ENCODE peak calls at places on chromosomes 4 and X, in ten cellular contexts. One of them, this sample, is unnamed.

GRCh38 chr4:68326146-68326545 is 23.7 kb downstream of the YTHDC1 start:
- DNase-seq in NCI-H187: no peak
- DNase-seq in neural progenitor cell: no peak
- DNase-seq in SK-N-SH: peak; percentile 32
- DNase-seq in kidney glomerular epithelial cell: no peak
- DNase-seq in GM20000: no peak
- DNase-seq in lower lobe of right lung: no peak
- DNase-seq in activated naive CD4-positive, alpha-beta T cell treated with Interleukin-2 at 50 U/mL for 16 hours: no peak
- DNase-seq in activated gamma-delta T cell treated with Interleukin-2 at 50 U/mL for 16 hours: no peak
- DNase-seq in ovary: no peak
- DNase-seq in this sample: no peak

GRCh38 chr4:141473952-141474351 is 162.4 kb upstream of the IL15 start:
- DNase-seq in SK-N-SH: no peak
- DNase-seq in ovary: no peak
- DNase-seq in NCI-H187: no peak
- DNase-seq in GM20000: no peak
- DNase-seq in neural progenitor cell: no peak
- DNase-seq in lower lobe of right lung: no peak
- DNase-seq in kidney glomerular epithelial cell: no peak
- DNase-seq in activated gamma-delta T cell treated with Interleukin-2 at 50 U/mL for 16 hours: no peak
- DNase-seq in activated naive CD4-positive, alpha-beta T cell treated with Interleukin-2 at 50 U/mL for 16 hours: no peak
- DNase-seq in this sample: no peak

GRCh38 chrX:78476701-78477100 is 149.3 kb upstream of the CYSLTR1 start:
- DNase-seq in neural progenitor cell: no peak
- DNase-seq in activated gamma-delta T cell treated with Interleukin-2 at 50 U/mL for 16 hours: no peak
- DNase-seq in GM20000: no peak
- DNase-seq in lower lobe of right lung: no peak
- DNase-seq in ovary: no peak
- DNase-seq in NCI-H187: no peak
- DNase-seq in activated naive CD4-positive, alpha-beta T cell treated with Interleukin-2 at 50 U/mL for 16 hours: no peak
- DNase-seq in kidney glomerular epithelial cell: no peak
- DNase-seq in SK-N-SH: no peak
- DNase-seq in this sample: no peak

GRCh38 chrX:19571708-19572107 is 56.4 kb upstream of the MAP3K15 start:
- DNase-seq in ovary: no peak
- DNase-seq in activated gamma-delta T cell treated with Interleukin-2 at 50 U/mL for 16 hours: no peak
- DNase-seq in neural progenitor cell: no peak
- DNase-seq in kidney glomerular epithelial cell: no peak
- DNase-seq in GM20000: no peak
- DNase-seq in NCI-H187: no peak
- DNase-seq in activated naive CD4-positive, alpha-beta T cell treated with Interleukin-2 at 50 U/mL for 16 hours: peak; percentile 30
- DNase-seq in SK-N-SH: no peak
- DNase-seq in lower lobe of right lung: no peak
- DNase-seq in this sample: no peak

GRCh38 chr4:110091426-110091825 is 107.0 kb downstream of the ELOVL6 start:
- DNase-seq in GM20000: no peak
- DNase-seq in SK-N-SH: no peak
- DNase-seq in ovary: no peak
- DNase-seq in NCI-H187: no peak
- DNase-seq in activated gamma-delta T cell treated with Interleukin-2 at 50 U/mL for 16 hours: no peak
- DNase-seq in neural progenitor cell: no peak
- DNase-seq in lower lobe of right lung: no peak
- DNase-seq in activated naive CD4-positive, alpha-beta T cell treated with Interleukin-2 at 50 U/mL for 16 hours: no peak
- DNase-seq in kidney glomerular epithelial cell: peak; percentile 73
- DNase-seq in this sample: no peak

GRCh38 chr4:101853691-101854090 is 63.2 kb downstream of the BANK1 start:
- DNase-seq in lower lobe of right lung: no peak
- DNase-seq in SK-N-SH: no peak
- DNase-seq in activated naive CD4-positive, alpha-beta T cell treated with Interleukin-2 at 50 U/mL for 16 hours: no peak
- DNase-seq in GM20000: no peak
- DNase-seq in ovary: no peak
- DNase-seq in neural progenitor cell: no peak
- DNase-seq in NCI-H187: no peak
- DNase-seq in activated gamma-delta T cell treated with Interleukin-2 at 50 U/mL for 16 hours: no peak
- DNase-seq in kidney glomerular epithelial cell: no peak
- DNase-seq in this sample: no peak

GRCh38 chr4:57053508-57053907 is 56.7 kb downstream of the IGFBP7 start:
- DNase-seq in activated naive CD4-positive, alpha-beta T cell treated with Interleukin-2 at 50 U/mL for 16 hours: no peak
- DNase-seq in GM20000: no peak
- DNase-seq in SK-N-SH: no peak
- DNase-seq in activated gamma-delta T cell treated with Interleukin-2 at 50 U/mL for 16 hours: no peak
- DNase-seq in neural progenitor cell: no peak
- DNase-seq in kidney glomerular epithelial cell: peak; percentile 95
- DNase-seq in NCI-H187: no peak
- DNase-seq in lower lobe of right lung: no peak
- DNase-seq in ovary: no peak
- DNase-seq in this sample: no peak

GRCh38 chr4:67931256-67931655 is 32.0 kb downstream of the TMPRSS11A start:
- DNase-seq in ovary: no peak
- DNase-seq in SK-N-SH: no peak
- DNase-seq in kidney glomerular epithelial cell: no peak
- DNase-seq in activated naive CD4-positive, alpha-beta T cell treated with Interleukin-2 at 50 U/mL for 16 hours: no peak
- DNase-seq in activated gamma-delta T cell treated with Interleukin-2 at 50 U/mL for 16 hours: no peak
- DNase-seq in neural progenitor cell: no peak
- DNase-seq in lower lobe of right lung: no peak
- DNase-seq in NCI-H187: no peak
- DNase-seq in GM20000: no peak
- DNase-seq in this sample: no peak

GRCh38 chrX:63664741-63665140 is 120.3 kb downstream of the ARHGEF9 start:
- DNase-seq in SK-N-SH: no peak
- DNase-seq in GM20000: no peak
- DNase-seq in activated naive CD4-positive, alpha-beta T cell treated with Interleukin-2 at 50 U/mL for 16 hours: no peak
- DNase-seq in neural progenitor cell: no peak
- DNase-seq in activated gamma-delta T cell treated with Interleukin-2 at 50 U/mL for 16 hours: no peak
- DNase-seq in kidney glomerular epithelial cell: no peak
- DNase-seq in lower lobe of right lung: no peak
- DNase-seq in NCI-H187: no peak
- DNase-seq in ovary: no peak
- DNase-seq in this sample: no peak

GRCh38 chrX:154727418-154728323 is 23.2 kb downstream of the GAB3 start:
- DNase-seq in kidney glomerular epithelial cell: peak; percentile 28
- DNase-seq in neural progenitor cell: no peak
- DNase-seq in ovary: peak; percentile 68
- DNase-seq in activated gamma-delta T cell treated with Interleukin-2 at 50 U/mL for 16 hours: no peak
- DNase-seq in GM20000: no peak
- DNase-seq in activated naive CD4-positive, alpha-beta T cell treated with Interleukin-2 at 50 U/mL for 16 hours: no peak
- DNase-seq in NCI-H187: no peak
- DNase-seq in lower lobe of right lung: peak; percentile 51
- DNase-seq in SK-N-SH: no peak
- DNase-seq in this sample: no peak

GRCh38 chrX:118644378-118644777 is 83.0 kb upstream of the IL13RA1 start:
- DNase-seq in NCI-H187: no peak
- DNase-seq in lower lobe of right lung: no peak
- DNase-seq in neural progenitor cell: no peak
- DNase-seq in SK-N-SH: peak; percentile 9
- DNase-seq in activated naive CD4-positive, alpha-beta T cell treated with Interleukin-2 at 50 U/mL for 16 hours: no peak
- DNase-seq in kidney glomerular epithelial cell: peak; percentile 1
- DNase-seq in GM20000: peak; percentile 1
- DNase-seq in activated gamma-delta T cell treated with Interleukin-2 at 50 U/mL for 16 hours: no peak
- DNase-seq in ovary: no peak
- DNase-seq in this sample: peak; percentile 4

GRCh38 chrX:38060331-38060878 is 54.1 kb downstream of the SYTL5 start:
- DNase-seq in kidney glomerular epithelial cell: peak; percentile 11
- DNase-seq in lower lobe of right lung: no peak
- DNase-seq in activated gamma-delta T cell treated with Interleukin-2 at 50 U/mL for 16 hours: no peak
- DNase-seq in GM20000: no peak
- DNase-seq in ovary: no peak
- DNase-seq in NCI-H187: no peak
- DNase-seq in neural progenitor cell: no peak
- DNase-seq in SK-N-SH: no peak
- DNase-seq in activated naive CD4-positive, alpha-beta T cell treated with Interleukin-2 at 50 U/mL for 16 hours: no peak
- DNase-seq in this sample: no peak

GRCh38 chr4:128517096-128517738 is 229.6 kb upstream of the PGRMC2 start:
- DNase-seq in SK-N-SH: no peak
- DNase-seq in neural progenitor cell: no peak
- DNase-seq in lower lobe of right lung: no peak
- DNase-seq in activated gamma-delta T cell treated with Interleukin-2 at 50 U/mL for 16 hours: no peak
- DNase-seq in activated naive CD4-positive, alpha-beta T cell treated with Interleukin-2 at 50 U/mL for 16 hours: no peak
- DNase-seq in GM20000: no peak
- DNase-seq in kidney glomerular epithelial cell: no peak
- DNase-seq in NCI-H187: no peak
- DNase-seq in ovary: no peak
- DNase-seq in this sample: no peak

GRCh38 chrX:71941145-71941544 is 30.5 kb downstream of the NHSL2 start:
- DNase-seq in lower lobe of right lung: no peak
- DNase-seq in ovary: no peak
- DNase-seq in neural progenitor cell: no peak
- DNase-seq in SK-N-SH: no peak
- DNase-seq in activated gamma-delta T cell treated with Interleukin-2 at 50 U/mL for 16 hours: no peak
- DNase-seq in kidney glomerular epithelial cell: no peak
- DNase-seq in activated naive CD4-positive, alpha-beta T cell treated with Interleukin-2 at 50 U/mL for 16 hours: no peak
- DNase-seq in NCI-H187: no peak
- DNase-seq in GM20000: no peak
- DNase-seq in this sample: no peak

GRCh38 chr4:107376293-107376692 is 340.2 kb upstream of the DKK2 start:
- DNase-seq in lower lobe of right lung: no peak
- DNase-seq in NCI-H187: no peak
- DNase-seq in neural progenitor cell: no peak
- DNase-seq in SK-N-SH: no peak
- DNase-seq in ovary: no peak
- DNase-seq in kidney glomerular epithelial cell: no peak
- DNase-seq in activated gamma-delta T cell treated with Interleukin-2 at 50 U/mL for 16 hours: no peak
- DNase-seq in GM20000: no peak
- DNase-seq in activated naive CD4-positive, alpha-beta T cell treated with Interleukin-2 at 50 U/mL for 16 hours: no peak
- DNase-seq in this sample: no peak

GRCh38 chr4:19014594-19014993 is 993.0 kb upstream of the LCORL start:
- DNase-seq in kidney glomerular epithelial cell: no peak
- DNase-seq in activated naive CD4-positive, alpha-beta T cell treated with Interleukin-2 at 50 U/mL for 16 hours: no peak
- DNase-seq in neural progenitor cell: no peak
- DNase-seq in lower lobe of right lung: no peak
- DNase-seq in activated gamma-delta T cell treated with Interleukin-2 at 50 U/mL for 16 hours: no peak
- DNase-seq in NCI-H187: no peak
- DNase-seq in ovary: no peak
- DNase-seq in SK-N-SH: no peak
- DNase-seq in GM20000: no peak
- DNase-seq in this sample: no peak

GRCh38 chrX:40262641-40263560 is 165.1 kb upstream of the BCOR start:
- DNase-seq in SK-N-SH: no peak
- DNase-seq in kidney glomerular epithelial cell: peak; percentile 9
- DNase-seq in activated naive CD4-positive, alpha-beta T cell treated with Interleukin-2 at 50 U/mL for 16 hours: no peak
- DNase-seq in lower lobe of right lung: no peak
- DNase-seq in GM20000: no peak
- DNase-seq in NCI-H187: no peak
- DNase-seq in ovary: peak; percentile 74
- DNase-seq in neural progenitor cell: no peak
- DNase-seq in activated gamma-delta T cell treated with Interleukin-2 at 50 U/mL for 16 hours: no peak
- DNase-seq in this sample: no peak

GRCh38 chrX:131783555-131784338 is 239.4 kb upstream of the STK26 start:
- DNase-seq in SK-N-SH: no peak
- DNase-seq in activated gamma-delta T cell treated with Interleukin-2 at 50 U/mL for 16 hours: peak; percentile 73
- DNase-seq in activated naive CD4-positive, alpha-beta T cell treated with Interleukin-2 at 50 U/mL for 16 hours: no peak
- DNase-seq in neural progenitor cell: no peak
- DNase-seq in kidney glomerular epithelial cell: no peak
- DNase-seq in lower lobe of right lung: no peak
- DNase-seq in ovary: peak; percentile 89
- DNase-seq in GM20000: no peak
- DNase-seq in NCI-H187: peak; percentile 87
- DNase-seq in this sample: peak; percentile 96

GRCh38 chrX:71954458-71954857 is 43.8 kb downstream of the NHSL2 start:
- DNase-seq in SK-N-SH: no peak
- DNase-seq in kidney glomerular epithelial cell: no peak
- DNase-seq in lower lobe of right lung: no peak
- DNase-seq in NCI-H187: no peak
- DNase-seq in neural progenitor cell: no peak
- DNase-seq in activated naive CD4-positive, alpha-beta T cell treated with Interleukin-2 at 50 U/mL for 16 hours: no peak
- DNase-seq in ovary: no peak
- DNase-seq in GM20000: no peak
- DNase-seq in activated gamma-delta T cell treated with Interleukin-2 at 50 U/mL for 16 hours: no peak
- DNase-seq in this sample: no peak

This sample was measured in RPMI8226.